ENCODE peak calls at places on chromosome 4, in seven cellular contexts. F is GM04504, H is cardiac septum, U is NCI-H2171, M is NCI-H748 treated with DMSO at 0.1 percent for 48 hours, Q is stomach, N is astrocyte. B is an unnamed sample.

GRCh38 chr4:153649572-153649991 is 34.5 kb upstream of the TLR2 start:
- DNase-seq in F (no peak), H (no peak), U (no peak), M (no peak), Q (no peak), N (peak; percentile 9), B (no peak)

GRCh38 chr4:145177906-145178538 is 2.4 kb downstream of the OTUD4 start:
- DNase-seq in F (no peak), H (no peak), U (no peak), M (no peak), Q (no peak), N (peak; percentile 27), B (no peak)

GRCh38 chr4:84887824-84888223 is 78.7 kb downstream of the WDFY3 start:
- DNase-seq in F (no peak), H (no peak), U (no peak), M (no peak), Q (no peak), N (peak; percentile 65), B (no peak)

GRCh38 chr4:29560452-29560851 is 1159.7 kb upstream of the PCDH7 start:
- DNase-seq in F (no peak), H (no peak), U (no peak), M (no peak), Q (no peak), N (no peak), B (no peak)

GRCh38 chr4:86968477-86969015 is 33.7 kb downstream of the AFF1 start:
- DNase-seq in F (no peak), H (no peak), U (no peak), M (no peak), Q (no peak), N (no peak), B (no peak)

GRCh38 chr4:78137538-78137937 is 80.4 kb downstream of the FRAS1 start:
- DNase-seq in F (no peak), H (no peak), U (no peak), M (no peak), Q (no peak), N (no peak), B (no peak)

GRCh38 chr4:110087116-110087708 is 111.2 kb downstream of the ELOVL6 start:
- DNase-seq in F (peak; percentile 68), H (no peak), U (no peak), M (peak; percentile 6), Q (no peak), N (peak; percentile 93), B (no peak)

GRCh38 chr4:90960433-90960832 is 833.2 kb downstream of the CCSER1 start:
- DNase-seq in F (no peak), H (no peak), U (no peak), M (no peak), Q (no peak), N (no peak), B (no peak)

B was measured in central memory CD4-positive, alpha-beta T cell.